ENCODE peak calls at places on chromosomes 12 and 14, in eight cellular contexts. One of them, this sample, is unnamed.

GRCh38 chr12:50732591-50732990 is 31.3 kb upstream of the ATF1 start:
- DNase-seq in CD8-positive, alpha-beta memory T cell: no peak
- DNase-seq in activated CD4-positive, alpha-beta memory T cell treated with anti-CD3 and anti-CD28 coated beads, Interleukin-2, amount 10 ng/mL, durations not matched to agents 7 days and 5 days: no peak
- DNase-seq in retina: no peak
- DNase-seq in stimulated activated CD4-positive, alpha-beta T cell treated with anti-CD3 and anti-CD28 coated beads, Interleukin-15, amount 100 ng/mL, for 24 hours: no peak
- DNase-seq in EL: peak; percentile 90
- DNase-seq in H54: peak; percentile 74
- DNase-seq in activated T-helper 1 cell treated with anti-CD3 and anti-CD28 coated beads, Interleukin-2, amount 50 U/mL, for 16 hours: no peak
- DNase-seq in this sample: no peak

GRCh38 chr12:88578821-88579518 is 1.3 kb downstream of the KITLG start:
- DNase-seq in CD8-positive, alpha-beta memory T cell: no peak
- DNase-seq in activated CD4-positive, alpha-beta memory T cell treated with anti-CD3 and anti-CD28 coated beads, Interleukin-2, amount 10 ng/mL, durations not matched to agents 7 days and 5 days: no peak
- DNase-seq in retina: peak; percentile 83
- DNase-seq in stimulated activated CD4-positive, alpha-beta T cell treated with anti-CD3 and anti-CD28 coated beads, Interleukin-15, amount 100 ng/mL, for 24 hours: no peak
- DNase-seq in EL: peak; percentile 61
- DNase-seq in H54: no peak
- DNase-seq in activated T-helper 1 cell treated with anti-CD3 and anti-CD28 coated beads, Interleukin-2, amount 50 U/mL, for 16 hours: no peak
- DNase-seq in this sample: peak; percentile 59

GRCh38 chr12:118288174-118288573 is 84.5 kb downstream of the TAOK3 start:
- DNase-seq in CD8-positive, alpha-beta memory T cell: no peak
- DNase-seq in activated CD4-positive, alpha-beta memory T cell treated with anti-CD3 and anti-CD28 coated beads, Interleukin-2, amount 10 ng/mL, durations not matched to agents 7 days and 5 days: no peak
- DNase-seq in retina: no peak
- DNase-seq in stimulated activated CD4-positive, alpha-beta T cell treated with anti-CD3 and anti-CD28 coated beads, Interleukin-15, amount 100 ng/mL, for 24 hours: no peak
- DNase-seq in EL: no peak
- DNase-seq in H54: no peak
- DNase-seq in activated T-helper 1 cell treated with anti-CD3 and anti-CD28 coated beads, Interleukin-2, amount 50 U/mL, for 16 hours: no peak
- DNase-seq in this sample: no peak

GRCh38 chr14:95495538-95496025 is 20.9 kb downstream of the SYNE3 start:
- DNase-seq in CD8-positive, alpha-beta memory T cell: no peak
- DNase-seq in activated CD4-positive, alpha-beta memory T cell treated with anti-CD3 and anti-CD28 coated beads, Interleukin-2, amount 10 ng/mL, durations not matched to agents 7 days and 5 days: peak; percentile 41
- DNase-seq in retina: no peak
- DNase-seq in stimulated activated CD4-positive, alpha-beta T cell treated with anti-CD3 and anti-CD28 coated beads, Interleukin-15, amount 100 ng/mL, for 24 hours: peak; percentile 38
- DNase-seq in EL: no peak
- DNase-seq in H54: no peak
- DNase-seq in activated T-helper 1 cell treated with anti-CD3 and anti-CD28 coated beads, Interleukin-2, amount 50 U/mL, for 16 hours: no peak
- DNase-seq in this sample: no peak

GRCh38 chr12:96258451-96258933 is 64.3 kb downstream of the ELK3 start:
- DNase-seq in CD8-positive, alpha-beta memory T cell: no peak
- DNase-seq in activated CD4-positive, alpha-beta memory T cell treated with anti-CD3 and anti-CD28 coated beads, Interleukin-2, amount 10 ng/mL, durations not matched to agents 7 days and 5 days: peak; percentile 32
- DNase-seq in retina: no peak
- DNase-seq in stimulated activated CD4-positive, alpha-beta T cell treated with anti-CD3 and anti-CD28 coated beads, Interleukin-15, amount 100 ng/mL, for 24 hours: no peak
- DNase-seq in EL: peak; percentile 35
- DNase-seq in H54: peak; percentile 27
- DNase-seq in activated T-helper 1 cell treated with anti-CD3 and anti-CD28 coated beads, Interleukin-2, amount 50 U/mL, for 16 hours: no peak
- DNase-seq in this sample: no peak

GRCh38 chr14:24845851-24846250 is 204.1 kb downstream of the STXBP6 start:
- DNase-seq in CD8-positive, alpha-beta memory T cell: no peak
- DNase-seq in activated CD4-positive, alpha-beta memory T cell treated with anti-CD3 and anti-CD28 coated beads, Interleukin-2, amount 10 ng/mL, durations not matched to agents 7 days and 5 days: no peak
- DNase-seq in retina: no peak
- DNase-seq in stimulated activated CD4-positive, alpha-beta T cell treated with anti-CD3 and anti-CD28 coated beads, Interleukin-15, amount 100 ng/mL, for 24 hours: no peak
- DNase-seq in EL: no peak
- DNase-seq in H54: no peak
- DNase-seq in activated T-helper 1 cell treated with anti-CD3 and anti-CD28 coated beads, Interleukin-2, amount 50 U/mL, for 16 hours: no peak
- DNase-seq in this sample: no peak

GRCh38 chr12:48999371-49000131 is at the start of gene DDN:
- DNase-seq in CD8-positive, alpha-beta memory T cell: peak; percentile 36
- DNase-seq in activated CD4-positive, alpha-beta memory T cell treated with anti-CD3 and anti-CD28 coated beads, Interleukin-2, amount 10 ng/mL, durations not matched to agents 7 days and 5 days: peak; percentile 43
- DNase-seq in retina: peak; percentile 62
- DNase-seq in stimulated activated CD4-positive, alpha-beta T cell treated with anti-CD3 and anti-CD28 coated beads, Interleukin-15, amount 100 ng/mL, for 24 hours: peak; percentile 70
- DNase-seq in EL: peak; percentile 50
- DNase-seq in H54: no peak
- DNase-seq in activated T-helper 1 cell treated with anti-CD3 and anti-CD28 coated beads, Interleukin-2, amount 50 U/mL, for 16 hours: no peak
- DNase-seq in this sample: no peak

GRCh38 chr12:47387991-47388390 is 308.2 kb upstream of the AMIGO2 start:
- DNase-seq in CD8-positive, alpha-beta memory T cell: no peak
- DNase-seq in activated CD4-positive, alpha-beta memory T cell treated with anti-CD3 and anti-CD28 coated beads, Interleukin-2, amount 10 ng/mL, durations not matched to agents 7 days and 5 days: no peak
- DNase-seq in retina: no peak
- DNase-seq in stimulated activated CD4-positive, alpha-beta T cell treated with anti-CD3 and anti-CD28 coated beads, Interleukin-15, amount 100 ng/mL, for 24 hours: no peak
- DNase-seq in EL: no peak
- DNase-seq in H54: no peak
- DNase-seq in activated T-helper 1 cell treated with anti-CD3 and anti-CD28 coated beads, Interleukin-2, amount 50 U/mL, for 16 hours: no peak
- DNase-seq in this sample: no peak

GRCh38 chr12:131732996-131733615 is 22.2 kb downstream of the SFSWAP start:
- DNase-seq in CD8-positive, alpha-beta memory T cell: no peak
- DNase-seq in activated CD4-positive, alpha-beta memory T cell treated with anti-CD3 and anti-CD28 coated beads, Interleukin-2, amount 10 ng/mL, durations not matched to agents 7 days and 5 days: no peak
- DNase-seq in retina: no peak
- DNase-seq in stimulated activated CD4-positive, alpha-beta T cell treated with anti-CD3 and anti-CD28 coated beads, Interleukin-15, amount 100 ng/mL, for 24 hours: no peak
- DNase-seq in EL: no peak
- DNase-seq in H54: no peak
- DNase-seq in activated T-helper 1 cell treated with anti-CD3 and anti-CD28 coated beads, Interleukin-2, amount 50 U/mL, for 16 hours: no peak
- DNase-seq in this sample: no peak

GRCh38 chr12:42932937-42933336 is 343.4 kb upstream of the PRICKLE1 start:
- DNase-seq in CD8-positive, alpha-beta memory T cell: no peak
- DNase-seq in activated CD4-positive, alpha-beta memory T cell treated with anti-CD3 and anti-CD28 coated beads, Interleukin-2, amount 10 ng/mL, durations not matched to agents 7 days and 5 days: no peak
- DNase-seq in retina: no peak
- DNase-seq in stimulated activated CD4-positive, alpha-beta T cell treated with anti-CD3 and anti-CD28 coated beads, Interleukin-15, amount 100 ng/mL, for 24 hours: no peak
- DNase-seq in EL: no peak
- DNase-seq in H54: no peak
- DNase-seq in activated T-helper 1 cell treated with anti-CD3 and anti-CD28 coated beads, Interleukin-2, amount 50 U/mL, for 16 hours: no peak
- DNase-seq in this sample: no peak

GRCh38 chr12:43957732-43958131 is 121.9 kb downstream of the TMEM117 start:
- DNase-seq in CD8-positive, alpha-beta memory T cell: no peak
- DNase-seq in activated CD4-positive, alpha-beta memory T cell treated with anti-CD3 and anti-CD28 coated beads, Interleukin-2, amount 10 ng/mL, durations not matched to agents 7 days and 5 days: peak; percentile 17
- DNase-seq in retina: peak; percentile 62
- DNase-seq in stimulated activated CD4-positive, alpha-beta T cell treated with anti-CD3 and anti-CD28 coated beads, Interleukin-15, amount 100 ng/mL, for 24 hours: peak; percentile 2
- DNase-seq in EL: peak; percentile 56
- DNase-seq in H54: peak; percentile 8
- DNase-seq in activated T-helper 1 cell treated with anti-CD3 and anti-CD28 coated beads, Interleukin-2, amount 50 U/mL, for 16 hours: no peak
- DNase-seq in this sample: peak; percentile 5

GRCh38 chr12:5088586-5089264 is 45.0 kb downstream of the KCNA5 start:
- DNase-seq in CD8-positive, alpha-beta memory T cell: no peak
- DNase-seq in activated CD4-positive, alpha-beta memory T cell treated with anti-CD3 and anti-CD28 coated beads, Interleukin-2, amount 10 ng/mL, durations not matched to agents 7 days and 5 days: no peak
- DNase-seq in retina: no peak
- DNase-seq in stimulated activated CD4-positive, alpha-beta T cell treated with anti-CD3 and anti-CD28 coated beads, Interleukin-15, amount 100 ng/mL, for 24 hours: no peak
- DNase-seq in EL: peak; percentile 88
- DNase-seq in H54: peak; percentile 87
- DNase-seq in activated T-helper 1 cell treated with anti-CD3 and anti-CD28 coated beads, Interleukin-2, amount 50 U/mL, for 16 hours: no peak
- DNase-seq in this sample: no peak

GRCh38 chr12:57342207-57342691 is 88.6 kb downstream of the R3HDM2 start:
- DNase-seq in CD8-positive, alpha-beta memory T cell: no peak
- DNase-seq in activated CD4-positive, alpha-beta memory T cell treated with anti-CD3 and anti-CD28 coated beads, Interleukin-2, amount 10 ng/mL, durations not matched to agents 7 days and 5 days: no peak
- DNase-seq in retina: peak; percentile 61
- DNase-seq in stimulated activated CD4-positive, alpha-beta T cell treated with anti-CD3 and anti-CD28 coated beads, Interleukin-15, amount 100 ng/mL, for 24 hours: no peak
- DNase-seq in EL: no peak
- DNase-seq in H54: no peak
- DNase-seq in activated T-helper 1 cell treated with anti-CD3 and anti-CD28 coated beads, Interleukin-2, amount 50 U/mL, for 16 hours: no peak
- DNase-seq in this sample: peak; percentile 49

GRCh38 chr14:63745858-63746425 is 18.1 kb upstream of the SGPP1 start:
- DNase-seq in CD8-positive, alpha-beta memory T cell: no peak
- DNase-seq in activated CD4-positive, alpha-beta memory T cell treated with anti-CD3 and anti-CD28 coated beads, Interleukin-2, amount 10 ng/mL, durations not matched to agents 7 days and 5 days: peak; percentile 33
- DNase-seq in retina: no peak
- DNase-seq in stimulated activated CD4-positive, alpha-beta T cell treated with anti-CD3 and anti-CD28 coated beads, Interleukin-15, amount 100 ng/mL, for 24 hours: no peak
- DNase-seq in EL: no peak
- DNase-seq in H54: no peak
- DNase-seq in activated T-helper 1 cell treated with anti-CD3 and anti-CD28 coated beads, Interleukin-2, amount 50 U/mL, for 16 hours: no peak
- DNase-seq in this sample: no peak

GRCh38 chr14:98350213-98350612 is 921.8 kb downstream of the BCL11B start:
- DNase-seq in CD8-positive, alpha-beta memory T cell: no peak
- DNase-seq in activated CD4-positive, alpha-beta memory T cell treated with anti-CD3 and anti-CD28 coated beads, Interleukin-2, amount 10 ng/mL, durations not matched to agents 7 days and 5 days: no peak
- DNase-seq in retina: no peak
- DNase-seq in stimulated activated CD4-positive, alpha-beta T cell treated with anti-CD3 and anti-CD28 coated beads, Interleukin-15, amount 100 ng/mL, for 24 hours: no peak
- DNase-seq in EL: no peak
- DNase-seq in H54: no peak
- DNase-seq in activated T-helper 1 cell treated with anti-CD3 and anti-CD28 coated beads, Interleukin-2, amount 50 U/mL, for 16 hours: no peak
- DNase-seq in this sample: no peak

GRCh38 chr12:15774819-15775218 is 14.4 kb downstream of the EPS8 start:
- DNase-seq in CD8-positive, alpha-beta memory T cell: no peak
- DNase-seq in activated CD4-positive, alpha-beta memory T cell treated with anti-CD3 and anti-CD28 coated beads, Interleukin-2, amount 10 ng/mL, durations not matched to agents 7 days and 5 days: no peak
- DNase-seq in retina: no peak
- DNase-seq in stimulated activated CD4-positive, alpha-beta T cell treated with anti-CD3 and anti-CD28 coated beads, Interleukin-15, amount 100 ng/mL, for 24 hours: no peak
- DNase-seq in EL: no peak
- DNase-seq in H54: no peak
- DNase-seq in activated T-helper 1 cell treated with anti-CD3 and anti-CD28 coated beads, Interleukin-2, amount 50 U/mL, for 16 hours: no peak
- DNase-seq in this sample: no peak

GRCh38 chr12:41345071-41345470 is 157.0 kb downstream of the PDZRN4 start:
- DNase-seq in CD8-positive, alpha-beta memory T cell: no peak
- DNase-seq in activated CD4-positive, alpha-beta memory T cell treated with anti-CD3 and anti-CD28 coated beads, Interleukin-2, amount 10 ng/mL, durations not matched to agents 7 days and 5 days: no peak
- DNase-seq in retina: peak; percentile 60
- DNase-seq in stimulated activated CD4-positive, alpha-beta T cell treated with anti-CD3 and anti-CD28 coated beads, Interleukin-15, amount 100 ng/mL, for 24 hours: no peak
- DNase-seq in EL: no peak
- DNase-seq in H54: no peak
- DNase-seq in activated T-helper 1 cell treated with anti-CD3 and anti-CD28 coated beads, Interleukin-2, amount 50 U/mL, for 16 hours: no peak
- DNase-seq in this sample: no peak

GRCh38 chr14:61472025-61472672 is 150.8 kb downstream of the PRKCH start:
- DNase-seq in CD8-positive, alpha-beta memory T cell: peak; percentile 22
- DNase-seq in activated CD4-positive, alpha-beta memory T cell treated with anti-CD3 and anti-CD28 coated beads, Interleukin-2, amount 10 ng/mL, durations not matched to agents 7 days and 5 days: peak; percentile 46
- DNase-seq in retina: peak; percentile 62
- DNase-seq in stimulated activated CD4-positive, alpha-beta T cell treated with anti-CD3 and anti-CD28 coated beads, Interleukin-15, amount 100 ng/mL, for 24 hours: peak; percentile 48
- DNase-seq in EL: peak; percentile 98
- DNase-seq in H54: peak; percentile 54
- DNase-seq in activated T-helper 1 cell treated with anti-CD3 and anti-CD28 coated beads, Interleukin-2, amount 50 U/mL, for 16 hours: no peak
- DNase-seq in this sample: no peak

GRCh38 chr14:79090781-79091180 is 920.6 kb downstream of the NRXN3 start:
- DNase-seq in CD8-positive, alpha-beta memory T cell: no peak
- DNase-seq in activated CD4-positive, alpha-beta memory T cell treated with anti-CD3 and anti-CD28 coated beads, Interleukin-2, amount 10 ng/mL, durations not matched to agents 7 days and 5 days: no peak
- DNase-seq in retina: no peak
- DNase-seq in stimulated activated CD4-positive, alpha-beta T cell treated with anti-CD3 and anti-CD28 coated beads, Interleukin-15, amount 100 ng/mL, for 24 hours: no peak
- DNase-seq in EL: no peak
- DNase-seq in H54: no peak
- DNase-seq in activated T-helper 1 cell treated with anti-CD3 and anti-CD28 coated beads, Interleukin-2, amount 50 U/mL, for 16 hours: no peak
- DNase-seq in this sample: no peak

GRCh38 chr12:61706783-61707182 is 553.4 kb upstream of the USP15 start:
- DNase-seq in CD8-positive, alpha-beta memory T cell: no peak
- DNase-seq in activated CD4-positive, alpha-beta memory T cell treated with anti-CD3 and anti-CD28 coated beads, Interleukin-2, amount 10 ng/mL, durations not matched to agents 7 days and 5 days: no peak
- DNase-seq in retina: no peak
- DNase-seq in stimulated activated CD4-positive, alpha-beta T cell treated with anti-CD3 and anti-CD28 coated beads, Interleukin-15, amount 100 ng/mL, for 24 hours: no peak
- DNase-seq in EL: no peak
- DNase-seq in H54: no peak
- DNase-seq in activated T-helper 1 cell treated with anti-CD3 and anti-CD28 coated beads, Interleukin-2, amount 50 U/mL, for 16 hours: no peak
- DNase-seq in this sample: no peak

GRCh38 chr12:94282675-94283074 is 134.3 kb downstream of the PLXNC1 start:
- DNase-seq in CD8-positive, alpha-beta memory T cell: peak; percentile 38
- DNase-seq in activated CD4-positive, alpha-beta memory T cell treated with anti-CD3 and anti-CD28 coated beads, Interleukin-2, amount 10 ng/mL, durations not matched to agents 7 days and 5 days: peak; percentile 74
- DNase-seq in retina: no peak
- DNase-seq in stimulated activated CD4-positive, alpha-beta T cell treated with anti-CD3 and anti-CD28 coated beads, Interleukin-15, amount 100 ng/mL, for 24 hours: peak; percentile 44
- DNase-seq in EL: no peak
- DNase-seq in H54: no peak
- DNase-seq in activated T-helper 1 cell treated with anti-CD3 and anti-CD28 coated beads, Interleukin-2, amount 50 U/mL, for 16 hours: peak; percentile 26
- DNase-seq in this sample: no peak

GRCh38 chr12:66964629-66965028 is 285.8 kb upstream of the GRIP1 start:
- DNase-seq in CD8-positive, alpha-beta memory T cell: peak; percentile 2
- DNase-seq in activated CD4-positive, alpha-beta memory T cell treated with anti-CD3 and anti-CD28 coated beads, Interleukin-2, amount 10 ng/mL, durations not matched to agents 7 days and 5 days: peak; percentile 16
- DNase-seq in retina: no peak
- DNase-seq in stimulated activated CD4-positive, alpha-beta T cell treated with anti-CD3 and anti-CD28 coated beads, Interleukin-15, amount 100 ng/mL, for 24 hours: peak; percentile 52
- DNase-seq in EL: peak; percentile 6
- DNase-seq in H54: no peak
- DNase-seq in activated T-helper 1 cell treated with anti-CD3 and anti-CD28 coated beads, Interleukin-2, amount 50 U/mL, for 16 hours: no peak
- DNase-seq in this sample: no peak

GRCh38 chr12:5197127-5197526 is 153.4 kb downstream of the KCNA5 start:
- DNase-seq in CD8-positive, alpha-beta memory T cell: no peak
- DNase-seq in activated CD4-positive, alpha-beta memory T cell treated with anti-CD3 and anti-CD28 coated beads, Interleukin-2, amount 10 ng/mL, durations not matched to agents 7 days and 5 days: no peak
- DNase-seq in retina: no peak
- DNase-seq in stimulated activated CD4-positive, alpha-beta T cell treated with anti-CD3 and anti-CD28 coated beads, Interleukin-15, amount 100 ng/mL, for 24 hours: no peak
- DNase-seq in EL: peak; percentile 79
- DNase-seq in H54: no peak
- DNase-seq in activated T-helper 1 cell treated with anti-CD3 and anti-CD28 coated beads, Interleukin-2, amount 50 U/mL, for 16 hours: no peak
- DNase-seq in this sample: no peak

GRCh38 chr12:1842183-1842904 is 22.0 kb downstream of the LRTM2 start:
- DNase-seq in CD8-positive, alpha-beta memory T cell: no peak
- DNase-seq in activated CD4-positive, alpha-beta memory T cell treated with anti-CD3 and anti-CD28 coated beads, Interleukin-2, amount 10 ng/mL, durations not matched to agents 7 days and 5 days: no peak
- DNase-seq in retina: no peak
- DNase-seq in stimulated activated CD4-positive, alpha-beta T cell treated with anti-CD3 and anti-CD28 coated beads, Interleukin-15, amount 100 ng/mL, for 24 hours: no peak
- DNase-seq in EL: no peak
- DNase-seq in H54: no peak
- DNase-seq in activated T-helper 1 cell treated with anti-CD3 and anti-CD28 coated beads, Interleukin-2, amount 50 U/mL, for 16 hours: no peak
- DNase-seq in this sample: no peak

GRCh38 chr12:42426733-42427132 is 100.8 kb downstream of the PPHLN1 start:
- DNase-seq in CD8-positive, alpha-beta memory T cell: no peak
- DNase-seq in activated CD4-positive, alpha-beta memory T cell treated with anti-CD3 and anti-CD28 coated beads, Interleukin-2, amount 10 ng/mL, durations not matched to agents 7 days and 5 days: peak; percentile 28
- DNase-seq in retina: no peak
- DNase-seq in stimulated activated CD4-positive, alpha-beta T cell treated with anti-CD3 and anti-CD28 coated beads, Interleukin-15, amount 100 ng/mL, for 24 hours: peak; percentile 15
- DNase-seq in EL: peak; percentile 74
- DNase-seq in H54: peak; percentile 30
- DNase-seq in activated T-helper 1 cell treated with anti-CD3 and anti-CD28 coated beads, Interleukin-2, amount 50 U/mL, for 16 hours: no peak
- DNase-seq in this sample: no peak

GRCh38 chr12:121264135-121264534 is 32.4 kb downstream of the CAMKK2 start:
- DNase-seq in CD8-positive, alpha-beta memory T cell: no peak
- DNase-seq in activated CD4-positive, alpha-beta memory T cell treated with anti-CD3 and anti-CD28 coated beads, Interleukin-2, amount 10 ng/mL, durations not matched to agents 7 days and 5 days: no peak
- DNase-seq in retina: no peak
- DNase-seq in stimulated activated CD4-positive, alpha-beta T cell treated with anti-CD3 and anti-CD28 coated beads, Interleukin-15, amount 100 ng/mL, for 24 hours: no peak
- DNase-seq in EL: no peak
- DNase-seq in H54: no peak
- DNase-seq in activated T-helper 1 cell treated with anti-CD3 and anti-CD28 coated beads, Interleukin-2, amount 50 U/mL, for 16 hours: no peak
- DNase-seq in this sample: no peak

GRCh38 chr12:124537525-124538193 is 29.8 kb downstream of the NCOR2 start:
- DNase-seq in CD8-positive, alpha-beta memory T cell: no peak
- DNase-seq in activated CD4-positive, alpha-beta memory T cell treated with anti-CD3 and anti-CD28 coated beads, Interleukin-2, amount 10 ng/mL, durations not matched to agents 7 days and 5 days: no peak
- DNase-seq in retina: no peak
- DNase-seq in stimulated activated CD4-positive, alpha-beta T cell treated with anti-CD3 and anti-CD28 coated beads, Interleukin-15, amount 100 ng/mL, for 24 hours: no peak
- DNase-seq in EL: no peak
- DNase-seq in H54: no peak
- DNase-seq in activated T-helper 1 cell treated with anti-CD3 and anti-CD28 coated beads, Interleukin-2, amount 50 U/mL, for 16 hours: no peak
- DNase-seq in this sample: no peak

GRCh38 chr12:55996201-55996714 is 818 bp upstream of the SUOX start:
- DNase-seq in CD8-positive, alpha-beta memory T cell: peak; percentile 44
- DNase-seq in activated CD4-positive, alpha-beta memory T cell treated with anti-CD3 and anti-CD28 coated beads, Interleukin-2, amount 10 ng/mL, durations not matched to agents 7 days and 5 days: peak; percentile 71
- DNase-seq in retina: peak; percentile 74
- DNase-seq in stimulated activated CD4-positive, alpha-beta T cell treated with anti-CD3 and anti-CD28 coated beads, Interleukin-15, amount 100 ng/mL, for 24 hours: peak; percentile 69
- DNase-seq in EL: peak; percentile 65
- DNase-seq in H54: peak; percentile 27
- DNase-seq in activated T-helper 1 cell treated with anti-CD3 and anti-CD28 coated beads, Interleukin-2, amount 50 U/mL, for 16 hours: no peak
- DNase-seq in this sample: no peak

GRCh38 chr12:4303750-4304149 is 17.3 kb upstream of the TIGAR start:
- DNase-seq in CD8-positive, alpha-beta memory T cell: no peak
- DNase-seq in activated CD4-positive, alpha-beta memory T cell treated with anti-CD3 and anti-CD28 coated beads, Interleukin-2, amount 10 ng/mL, durations not matched to agents 7 days and 5 days: no peak
- DNase-seq in retina: no peak
- DNase-seq in stimulated activated CD4-positive, alpha-beta T cell treated with anti-CD3 and anti-CD28 coated beads, Interleukin-15, amount 100 ng/mL, for 24 hours: no peak
- DNase-seq in EL: no peak
- DNase-seq in H54: no peak
- DNase-seq in activated T-helper 1 cell treated with anti-CD3 and anti-CD28 coated beads, Interleukin-2, amount 50 U/mL, for 16 hours: no peak
- DNase-seq in this sample: no peak

GRCh38 chr14:90628825-90629224 is 187.4 kb downstream of the TTC7B start:
- DNase-seq in CD8-positive, alpha-beta memory T cell: no peak
- DNase-seq in activated CD4-positive, alpha-beta memory T cell treated with anti-CD3 and anti-CD28 coated beads, Interleukin-2, amount 10 ng/mL, durations not matched to agents 7 days and 5 days: no peak
- DNase-seq in retina: no peak
- DNase-seq in stimulated activated CD4-positive, alpha-beta T cell treated with anti-CD3 and anti-CD28 coated beads, Interleukin-15, amount 100 ng/mL, for 24 hours: no peak
- DNase-seq in EL: no peak
- DNase-seq in H54: no peak
- DNase-seq in activated T-helper 1 cell treated with anti-CD3 and anti-CD28 coated beads, Interleukin-2, amount 50 U/mL, for 16 hours: no peak
- DNase-seq in this sample: no peak

GRCh38 chr14:52844262-52845060 is 53.1 kb upstream of the GNPNAT1 start:
- DNase-seq in CD8-positive, alpha-beta memory T cell: no peak
- DNase-seq in activated CD4-positive, alpha-beta memory T cell treated with anti-CD3 and anti-CD28 coated beads, Interleukin-2, amount 10 ng/mL, durations not matched to agents 7 days and 5 days: no peak
- DNase-seq in retina: no peak
- DNase-seq in stimulated activated CD4-positive, alpha-beta T cell treated with anti-CD3 and anti-CD28 coated beads, Interleukin-15, amount 100 ng/mL, for 24 hours: no peak
- DNase-seq in EL: peak; percentile 19
- DNase-seq in H54: no peak
- DNase-seq in activated T-helper 1 cell treated with anti-CD3 and anti-CD28 coated beads, Interleukin-2, amount 50 U/mL, for 16 hours: no peak
- DNase-seq in this sample: no peak

GRCh38 chr12:130711751-130712150 is 4.3 kb downstream of the RIMBP2 start:
- DNase-seq in CD8-positive, alpha-beta memory T cell: no peak
- DNase-seq in activated CD4-positive, alpha-beta memory T cell treated with anti-CD3 and anti-CD28 coated beads, Interleukin-2, amount 10 ng/mL, durations not matched to agents 7 days and 5 days: no peak
- DNase-seq in retina: no peak
- DNase-seq in stimulated activated CD4-positive, alpha-beta T cell treated with anti-CD3 and anti-CD28 coated beads, Interleukin-15, amount 100 ng/mL, for 24 hours: no peak
- DNase-seq in EL: no peak
- DNase-seq in H54: no peak
- DNase-seq in activated T-helper 1 cell treated with anti-CD3 and anti-CD28 coated beads, Interleukin-2, amount 50 U/mL, for 16 hours: no peak
- DNase-seq in this sample: peak; percentile 84

GRCh38 chr12:49137476-49137875 is 6.3 kb upstream of the TUBA1B start:
- DNase-seq in CD8-positive, alpha-beta memory T cell: no peak
- DNase-seq in activated CD4-positive, alpha-beta memory T cell treated with anti-CD3 and anti-CD28 coated beads, Interleukin-2, amount 10 ng/mL, durations not matched to agents 7 days and 5 days: no peak
- DNase-seq in retina: no peak
- DNase-seq in stimulated activated CD4-positive, alpha-beta T cell treated with anti-CD3 and anti-CD28 coated beads, Interleukin-15, amount 100 ng/mL, for 24 hours: no peak
- DNase-seq in EL: no peak
- DNase-seq in H54: no peak
- DNase-seq in activated T-helper 1 cell treated with anti-CD3 and anti-CD28 coated beads, Interleukin-2, amount 50 U/mL, for 16 hours: no peak
- DNase-seq in this sample: no peak

GRCh38 chr14:58746261-58746660 is 108.5 kb downstream of the DACT1 start:
- DNase-seq in CD8-positive, alpha-beta memory T cell: no peak
- DNase-seq in activated CD4-positive, alpha-beta memory T cell treated with anti-CD3 and anti-CD28 coated beads, Interleukin-2, amount 10 ng/mL, durations not matched to agents 7 days and 5 days: no peak
- DNase-seq in retina: no peak
- DNase-seq in stimulated activated CD4-positive, alpha-beta T cell treated with anti-CD3 and anti-CD28 coated beads, Interleukin-15, amount 100 ng/mL, for 24 hours: no peak
- DNase-seq in EL: peak; percentile 87
- DNase-seq in H54: peak; percentile 10
- DNase-seq in activated T-helper 1 cell treated with anti-CD3 and anti-CD28 coated beads, Interleukin-2, amount 50 U/mL, for 16 hours: no peak
- DNase-seq in this sample: no peak

This sample was measured in NCI-H510A.